ENCODE peak calls at places on chromosomes 16 and 17, in eight cellular contexts. M is HCT116, W is H1, T is K562, B is GM12878, F is endothelial cell of umbilical vein, Q is SK-N-SH, Y is HepG2. C is an unnamed sample.

GRCh38 chr16:12679660-12680272 is 123.9 kb downstream of the CPPED1 start:
- DNase-seq in F (no peak), B (no peak), T (no peak), M (no peak), W (no peak), Q (no peak), Y (no peak), C (peak)

GRCh38 chr16:2879854-2880508 is 3.0 kb upstream of the FLYWCH2 start:
- DNase-seq in M (no peak), Q (no peak), Y (no peak), B (no peak), F (no peak), T (no peak), W (no peak), C (no peak)

GRCh38 chr17:52145496-52145895 is 13.0 kb downstream of the CA10 start:
- DNase-seq in B (no peak), F (no peak), M (no peak), Y (no peak), Q (no peak), W (no peak), T (no peak), C (peak)

GRCh38 chr17:17994271-17994670 is 21.6 kb downstream of the DRC3 start:
- DNase-seq in M (peak), Q (peak), F (peak), W (peak), Y (peak), B (no peak), T (no peak), C (peak)

GRCh38 chr17:78306913-78307312 is 53.0 kb downstream of the SOCS3 start:
- DNase-seq in Y (no peak), M (no peak), W (no peak), T (no peak), F (no peak), B (no peak), Q (no peak), C (no peak)

GRCh38 chr17:50661348-50661747 is 26.7 kb downstream of the ABCC3 start:
- DNase-seq in Y (no peak), M (no peak), B (no peak), T (peak), W (no peak), Q (no peak), F (no peak), C (no peak)

GRCh38 chr17:70473049-70473448 is 303.7 kb downstream of the KCNJ2 start:
- DNase-seq in W (no peak), Q (no peak), T (no peak), Y (no peak), M (no peak), F (no peak), B (no peak), C (no peak)

GRCh38 chr17:6603746-6604325 is 36.7 kb downstream of the KIAA0753 start:
- DNase-seq in B (no peak), M (no peak), F (peak), W (no peak), Q (no peak), T (no peak), Y (no peak), C (no peak)

GRCh38 chr16:23387666-23388065 is 65.3 kb downstream of the COG7 start:
- DNase-seq in F (no peak), W (no peak), M (no peak), T (no peak), Y (no peak), Q (no peak), B (no peak), C (no peak)

GRCh38 chr16:67268136-67268579 is 11.2 kb upstream of the PLEKHG4 start:
- DNase-seq in M (peak), T (peak), B (no peak), F (peak), Q (no peak), Y (peak), W (no peak), C (no peak)

GRCh38 chr16:80519189-80519588 is 21.6 kb upstream of the DYNLRB2 start:
- DNase-seq in W (no peak), Q (no peak), Y (no peak), M (no peak), F (no peak), T (no peak), B (no peak), C (no peak)

GRCh38 chr16:3951861-3952332 is 71.4 kb upstream of the CREBBP start:
- DNase-seq in F (no peak), T (no peak), Y (no peak), B (no peak), M (no peak), Q (no peak), W (no peak), C (no peak)

GRCh38 chr17:3754458-3755334 is 31.0 kb downstream of the HASPIN start:
- DNase-seq in Q (peak), B (no peak), M (peak), T (peak), Y (no peak), F (no peak), W (peak), C (peak)

GRCh38 chr17:7854851-7855642 is at the start of gene TMEM88:
- DNase-seq in M (no peak), Y (no peak), F (peak), B (no peak), Q (no peak), W (no peak), T (no peak), C (peak)

GRCh38 chr16:17474572-17474971 is 3.8 kb upstream of the XYLT1 start:
- DNase-seq in T (no peak), W (no peak), B (no peak), F (no peak), Q (no peak), Y (no peak), M (no peak), C (no peak)

GRCh38 chr17:35865412-35866355 is 3.0 kb downstream of the HEATR9 start:
- DNase-seq in M (no peak), W (no peak), F (peak), T (peak), B (no peak), Q (no peak), Y (peak), C (no peak)

GRCh38 chr17:18877104-18877503 is 19.2 kb downstream of the PRPSAP2 start:
- DNase-seq in W (no peak), Y (no peak), B (no peak), F (no peak), M (no peak), Q (no peak), T (no peak), C (no peak)

GRCh38 chr17:48002208-48002919 is 31.5 kb downstream of the CDK5RAP3 start:
- DNase-seq in F (peak), Y (peak), Q (no peak), W (no peak), M (no peak), B (peak), T (peak), C (no peak)

GRCh38 chr17:55612691-55613141 is 101.5 kb upstream of the SMIM36 start:
- DNase-seq in W (no peak), M (no peak), B (no peak), F (no peak), Y (no peak), Q (peak), T (no peak), C (no peak)

GRCh38 chr17:45396496-45397205 is 36.0 kb downstream of the ARHGAP27 start:
- DNase-seq in B (no peak), M (no peak), Q (no peak), F (no peak), T (no peak), Y (no peak), W (no peak), C (peak)

GRCh38 chr16:48452991-48453760 is 68.0 kb upstream of the SIAH1 start:
- DNase-seq in Y (no peak), F (no peak), M (no peak), T (no peak), B (no peak), W (no peak), Q (no peak), C (no peak)

GRCh38 chr17:50661795-50662391 is 27.2 kb downstream of the ABCC3 start:
- DNase-seq in M (peak), Y (peak), W (no peak), F (peak), Q (peak), B (no peak), T (peak), C (peak)

GRCh38 chr16:85607331-85607765 is 5.8 kb upstream of the GSE1 start:
- DNase-seq in F (no peak), M (no peak), Y (no peak), Q (peak), B (no peak), W (no peak), T (peak), C (peak)

GRCh38 chr17:73359987-73360410 is 48.2 kb upstream of the CDC42EP4 start:
- DNase-seq in M (peak), W (peak), Y (peak), T (no peak), B (no peak), F (no peak), Q (peak), C (peak)

GRCh38 chr17:72422505-72423285 is 301.9 kb downstream of the SOX9 start:
- DNase-seq in F (peak), T (peak), Y (peak), B (peak), W (no peak), Q (peak), M (peak), C (no peak)

GRCh38 chr16:2468725-2469398 is 2.2 kb upstream of the NTN3 start:
- DNase-seq in T (no peak), W (no peak), Q (peak), F (no peak), M (no peak), B (peak), Y (no peak), C (peak)

GRCh38 chr16:11681526-11681925 is 13.3 kb downstream of the SNN start:
- DNase-seq in Y (no peak), T (peak), Q (no peak), F (no peak), W (no peak), B (no peak), M (no peak), C (no peak)

DNA sequence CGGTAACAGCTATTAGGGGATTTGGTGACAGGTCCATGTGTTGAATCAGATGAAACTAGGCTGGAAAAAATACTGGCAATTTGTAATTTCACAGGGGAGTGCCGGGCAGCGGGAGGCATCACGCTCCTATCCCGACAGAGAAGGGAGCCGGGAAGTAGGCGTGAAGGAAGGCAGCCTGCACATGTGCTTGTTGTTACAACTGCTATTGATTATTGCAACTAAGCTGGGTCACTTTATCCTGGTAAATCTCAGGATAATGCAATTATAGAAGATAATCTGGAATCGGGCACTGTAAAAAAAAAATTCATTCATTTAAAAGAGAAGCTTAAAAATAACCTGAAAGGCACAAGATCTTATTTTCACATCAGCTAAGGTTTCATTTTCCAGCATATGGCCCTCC is 180.6 kb downstream of the FOXL1 start:
- DNase-seq in F (no peak), M (no peak), Y (no peak), T (no peak), Q (no peak), W (no peak), B (no peak), C (no peak)
- H2AFZ ChIP-seq in F (no peak), M (no peak), Y (no peak), T (no peak), Q (no peak), W (no peak), B (no peak), C (no peak)

GRCh38 chr16:6947291-6947690 is 385.4 kb upstream of the RBFOX1 start:
- DNase-seq in Q (no peak), W (no peak), T (no peak), Y (no peak), F (no peak), B (no peak), M (no peak), C (no peak)
- TF ChIP-seq POLR2AphosphoS5 in Q (no peak), W (no peak), T (no peak), Y (no peak), F (no peak), B (no peak), M (no peak), C (no peak)

GRCh38 chr17:1203111-1203966 is 23.6 kb upstream of the ABR start:
- DNase-seq in M (no peak), Q (peak), Y (no peak), F (peak), T (peak), B (no peak), W (no peak), C (peak)
- H2AFZ ChIP-seq in M (no peak), Q (peak), Y (no peak), F (peak), T (no peak), B (no peak), W (peak), C (peak)

GRCh38 chr16:29664133-29664912 is 1.3 kb downstream of the SPN start:
- DNase-seq in W (no peak), M (no peak), Q (no peak), T (peak), B (no peak), Y (no peak), F (no peak), C (no peak)
- TF ChIP-seq POLR2AphosphoS5 in W (no peak), M (no peak), Q (no peak), T (no peak), B (peak), Y (no peak), F (no peak), C (no peak)

DNA sequence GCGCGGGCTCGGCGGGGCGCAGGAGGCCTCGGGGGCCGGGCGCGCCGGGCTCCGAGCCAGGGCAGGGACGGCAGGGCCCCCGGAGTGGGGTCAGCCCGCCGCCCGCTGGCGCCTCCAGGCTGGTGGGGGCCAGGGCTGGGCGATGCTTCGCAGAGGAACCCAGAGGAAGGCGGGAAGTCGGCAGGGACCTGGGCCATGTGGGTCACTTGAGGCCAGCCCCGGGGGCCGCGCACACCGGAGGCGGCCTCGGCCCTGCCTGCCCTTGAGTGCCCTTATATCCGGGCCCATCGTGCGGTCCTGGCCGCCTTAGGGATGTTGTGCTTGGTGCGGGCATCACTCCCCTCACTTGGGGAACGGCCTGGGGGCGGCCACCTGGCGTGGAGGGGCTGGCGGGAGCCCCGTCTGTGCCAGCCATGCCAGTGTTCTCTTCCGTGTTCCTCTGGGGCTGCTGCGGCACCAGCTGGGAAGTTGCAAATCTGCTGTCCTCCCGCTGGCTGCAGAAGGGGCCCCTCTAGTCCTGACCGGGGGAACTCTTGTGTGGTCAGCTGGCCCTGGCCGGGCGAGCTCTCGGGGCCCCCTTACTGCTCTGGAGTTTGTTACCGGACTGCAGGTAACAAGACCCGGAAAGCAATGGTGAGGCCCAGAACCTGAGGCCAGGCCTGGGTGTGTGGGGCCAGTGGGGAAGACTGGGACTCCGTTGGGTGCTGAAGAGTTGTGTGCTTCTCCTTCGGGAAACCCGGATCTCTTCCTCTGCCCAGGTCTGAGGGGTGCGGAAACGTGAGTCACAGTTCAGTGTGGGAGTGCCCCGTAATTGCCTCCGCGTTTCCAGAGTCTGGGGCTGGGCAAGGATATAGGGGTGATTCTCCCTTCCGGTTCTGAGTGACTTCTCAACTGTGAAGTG is 849 bp downstream of the CAPN15 start:
- DNase-seq in Y (no peak), Q (peak), B (no peak), F (peak), W (no peak), M (no peak), T (peak), C (peak)
- H2AFZ ChIP-seq in Y (no peak), Q (no peak), B (peak), F (no peak), W (no peak), M (no peak), T (no peak), C (no peak)

GRCh38 chr16:46859719-46860152 is 24.4 kb upstream of the GPT2 start:
- DNase-seq in W (no peak), F (peak), Y (peak), T (peak), B (no peak), Q (no peak), M (peak), C (peak)

GRCh38 chr16:46854846-46855245 is 23.9 kb upstream of the C16orf87 start:
- DNase-seq in Q (no peak), Y (no peak), W (no peak), F (no peak), B (no peak), M (no peak), T (no peak), C (no peak)

GRCh38 chr16:46857261-46857962 is 26.4 kb upstream of the C16orf87 start:
- DNase-seq in B (no peak), Y (peak), W (no peak), T (peak), M (peak), F (peak), Q (peak), C (peak)

GRCh38 chr16:46855389-46855788 is 24.4 kb upstream of the C16orf87 start:
- DNase-seq in Q (no peak), T (no peak), Y (peak), W (no peak), F (no peak), M (no peak), B (no peak), C (no peak)

DNA sequence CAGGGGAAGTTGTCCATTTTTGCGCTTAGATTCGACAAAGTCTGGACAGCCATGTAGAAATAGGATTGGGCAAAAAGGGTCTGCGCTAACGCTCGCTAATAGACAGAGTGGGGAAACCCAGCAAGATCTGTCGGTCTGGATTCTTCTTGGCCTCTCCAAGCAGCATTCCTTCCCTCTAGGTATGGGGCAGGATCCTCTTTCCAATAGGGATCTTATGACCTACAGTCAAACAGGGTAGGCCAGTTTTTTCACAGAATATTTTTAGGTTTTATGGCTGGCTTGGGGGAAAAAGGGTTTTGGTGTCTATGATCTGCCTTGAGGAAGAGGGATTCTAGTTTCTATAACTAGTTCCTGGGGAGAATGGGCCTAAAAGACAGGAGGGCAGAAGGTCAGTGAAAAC is 26.0 kb upstream of the GPT2 start:
- DNase-seq in B (no peak), M (no peak), W (no peak), Q (no peak), F (no peak), T (no peak), Y (no peak), C (no peak)
- TF ChIP-seq POLR2AphosphoS5 in B (no peak), M (no peak), W (no peak), Q (no peak), F (no peak), T (no peak), Y (no peak), C (no peak)

GRCh38 chr16:14051110-14051729 is 19.9 kb upstream of the MRTFB start:
- DNase-seq in M (no peak), B (no peak), W (no peak), T (no peak), Q (no peak), Y (no peak), F (no peak), C (no peak)
- H2AFZ ChIP-seq in M (peak), B (no peak), W (peak), T (no peak), Q (no peak), Y (no peak), F (peak), C (no peak)

GRCh38 chr17:75393523-75394331 is 11.8 kb downstream of the GRB2 start:
- DNase-seq in Q (peak), F (peak), Y (peak), T (peak), W (peak), B (peak), M (peak), C (peak)
- TF ChIP-seq POLR2AphosphoS5 in Q (peak), F (peak), Y (peak), T (peak), W (peak), B (peak), M (peak), C (peak)

GRCh38 chr17:386145-386876 is 33.7 kb upstream of the RPH3AL start:
- DNase-seq in T (peak), B (no peak), Y (peak), W (no peak), F (peak), M (peak), Q (peak), C (peak)

GRCh38 chr17:385195-385835 is 32.7 kb upstream of the RPH3AL start:
- DNase-seq in F (no peak), B (no peak), Q (peak), M (no peak), T (no peak), W (no peak), Y (no peak), C (peak)

GRCh38 chr17:385836-386144 is 33.2 kb upstream of the RPH3AL start:
- DNase-seq in M (no peak), Q (no peak), W (no peak), Y (no peak), F (no peak), B (no peak), T (no peak), C (no peak)

GRCh38 chr17:383771-384621 is 31.4 kb upstream of the RPH3AL start:
- DNase-seq in B (no peak), T (no peak), F (no peak), Q (peak), W (no peak), M (no peak), Y (no peak), C (no peak)

GRCh38 chr17:384622-385194 is 32.1 kb upstream of the RPH3AL start:
- DNase-seq in M (no peak), F (no peak), Y (no peak), B (no peak), Q (no peak), W (no peak), T (no peak), C (peak)
- H2AFZ ChIP-seq in M (no peak), F (no peak), Y (no peak), B (no peak), Q (no peak), W (peak), T (no peak), C (no peak)

DNA sequence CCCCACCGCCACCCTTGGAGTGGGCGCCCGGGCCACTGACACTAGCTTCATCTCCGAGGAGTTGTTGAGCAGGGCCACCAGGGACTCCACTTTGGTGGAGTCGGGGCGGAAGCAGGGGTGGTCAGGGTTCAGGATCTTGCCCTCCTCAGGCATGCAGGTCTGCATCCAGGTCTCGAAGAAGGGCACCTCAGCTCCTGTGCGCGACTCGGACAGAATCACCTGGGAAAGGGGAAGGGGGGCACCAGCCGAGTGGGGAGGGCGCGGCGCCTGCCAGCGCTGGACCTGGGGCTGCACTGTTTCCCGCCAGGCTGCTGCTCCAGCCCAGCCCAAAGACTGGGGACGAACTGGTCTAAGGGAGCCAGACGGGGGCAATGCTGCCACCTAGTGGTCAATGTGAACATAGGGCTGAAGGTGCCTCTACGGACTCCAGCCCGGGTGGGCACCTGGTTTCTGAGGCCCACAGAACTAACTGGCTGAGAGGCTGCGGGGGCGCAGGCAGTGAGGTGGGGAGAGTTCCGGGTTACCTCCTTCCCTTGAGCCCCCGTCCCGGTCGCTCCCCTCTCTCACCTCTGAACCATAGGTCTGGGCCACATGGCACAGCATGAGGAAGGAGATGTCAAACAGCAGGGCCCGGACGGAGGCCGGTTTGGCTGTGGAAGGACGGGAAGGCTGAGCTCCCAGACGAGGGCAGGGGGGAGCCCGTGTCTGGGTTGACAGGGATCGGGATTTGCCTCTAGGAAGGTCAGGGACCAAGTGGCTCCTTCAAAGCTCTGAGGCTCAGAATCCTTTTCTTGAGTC is 11.8 kb downstream of the CSF3 start:
- DNase-seq in T (peak), Y (peak), B (peak), M (peak), W (peak), F (peak), Q (peak), C (peak)
- TF ChIP-seq POLR2AphosphoS5 in T (no peak), Y (no peak), B (no peak), M (no peak), W (no peak), F (peak), Q (no peak), C (no peak)